ENCODE peak calls at places on chromosome 2, in eight cellular contexts. Y is astrocyte of the spinal cord; W is CD8-positive, alpha-beta T cell; D is GM12878; K is uterus; Q is psoas muscle; T is IMR-90; B is cardiac muscle cell. G is an unnamed sample.
A peak's percentile ranks its signal among the peaks of the same experiment; 100 is the strongest.

GRCh38 chr2:168037772-168038171 is 209.6 kb downstream of the STK39 start:
- DNase-seq in B (no peak), D (no peak), T (peak; percentile 54), K (no peak), Q (no peak), Y (peak; percentile 33), W (no peak), G (peak; percentile 26)

GRCh38 chr2:25529034-25529433 is 144.3 kb downstream of the DTNB start:
- DNase-seq in W (no peak), Y (no peak), T (no peak), B (no peak), D (no peak), K (no peak), Q (no peak), G (no peak)

GRCh38 chr2:36733215-36733614 is 36.7 kb downstream of the VIT start:
- DNase-seq in W (no peak), Y (no peak), D (no peak), B (no peak), K (no peak), Q (no peak), T (no peak), G (no peak)

GRCh38 chr2:10449838-10450691 is 1.9 kb upstream of the ODC1 start:
- DNase-seq in T (no peak), D (no peak), B (no peak), W (no peak), K (no peak), Y (no peak), Q (no peak), G (peak; percentile 51)

GRCh38 chr2:12701786-12702660 is 14.7 kb upstream of the TRIB2 start:
- DNase-seq in Q (no peak), B (no peak), Y (peak; percentile 82), K (no peak), W (no peak), T (peak; percentile 80), D (no peak), G (peak; percentile 76)

GRCh38 chr2:105812180-105813044 is 67.7 kb downstream of the NCK2 start:
- DNase-seq in Y (peak; percentile 88), D (no peak), B (peak; percentile 73), K (peak; percentile 44), T (peak; percentile 93), Q (peak; percentile 60), W (no peak), G (peak; percentile 71)

GRCh38 chr2:232787806-232788205 is 11.4 kb upstream of the KCNJ13 start:
- DNase-seq in D (no peak), W (no peak), T (no peak), Y (no peak), B (no peak), K (no peak), Q (no peak), G (no peak)

GRCh38 chr2:70104231-70105111 is 17.2 kb downstream of the PCBP1 start:
- DNase-seq in W (no peak), Y (peak; percentile 71), K (peak; percentile 68), Q (no peak), T (peak; percentile 79), B (peak; percentile 79), D (no peak), G (peak; percentile 70)

GRCh38 chr2:165313448-165313847 is 74.2 kb downstream of the SCN2A start:
- DNase-seq in W (no peak), T (no peak), Y (no peak), Q (no peak), K (no peak), B (no peak), D (no peak), G (no peak)

GRCh38 chr2:111091811-111092211 is 28.9 kb upstream of the BCL2L11 start:
- DNase-seq in B (no peak), Q (no peak), T (no peak), D (no peak), Y (no peak), K (no peak), W (no peak), G (no peak)

GRCh38 chr2:183185534-183185933 is 61.3 kb downstream of the NUP35 start:
- DNase-seq in W (no peak), T (peak; percentile 8), Q (no peak), Y (no peak), B (peak; percentile 36), K (no peak), D (no peak), G (no peak)

GRCh38 chr2:191894681-191895147 is 47.8 kb upstream of the CAVIN2 start:
- DNase-seq in D (no peak), K (no peak), Y (peak; percentile 78), Q (no peak), W (no peak), B (no peak), T (peak; percentile 86), G (peak; percentile 70)

GRCh38 chr2:163266772-163267171 is 428.2 kb upstream of the KCNH7 start:
- DNase-seq in W (no peak), T (peak; percentile 81), Y (peak; percentile 94), D (no peak), Q (no peak), K (no peak), B (no peak), G (peak; percentile 97)

GRCh38 chr2:185484601-185485000 is 254.0 kb upstream of the FSIP2 start:
- DNase-seq in B (no peak), W (no peak), Q (no peak), D (no peak), Y (no peak), T (no peak), K (no peak), G (no peak)

GRCh38 chr2:33378551-33379220 is 97.8 kb upstream of the RASGRP3 start:
- DNase-seq in D (no peak), T (peak; percentile 52), B (no peak), Y (peak; percentile 43), K (no peak), W (no peak), Q (no peak), G (peak; percentile 68)

GRCh38 chr2:173059292-173059691 is 16.4 kb upstream of the MAP3K20 start:
- DNase-seq in D (no peak), W (no peak), K (no peak), B (no peak), T (no peak), Q (no peak), Y (no peak), G (no peak)

GRCh38 chr2:82282111-82282882 is 1977.7 kb upstream of the LRRTM1 start:
- DNase-seq in Q (no peak), D (no peak), B (peak; percentile 2), T (no peak), K (no peak), Y (no peak), W (no peak), G (no peak)
- TF ChIP-seq CTCF in Q (no peak), D (no peak), B (no peak), T (no peak), K (no peak), Y (no peak), W (no peak), G (no peak)

GRCh38 chr2:227480528-227480927 is 8.6 kb downstream of the AGFG1 start:
- DNase-seq in Y (no peak), K (no peak), B (no peak), Q (no peak), T (no peak), W (no peak), D (no peak), G (no peak)
- H3K4me3 ChIP-seq in Y (no peak overlapping the region), K (no peak overlapping the region), B (no peak overlapping the region), Q (no peak overlapping the region), T (no peak overlapping the region), W (no peak overlapping the region), D (peak overlapping the region; percentile 12), G (no peak overlapping the region)

GRCh38 chr2:171811229-171811628 is 82.8 kb downstream of the SLC25A12 start:
- DNase-seq in Y (peak; percentile 42), Q (no peak), W (no peak), D (no peak), T (peak; percentile 57), K (no peak), B (peak; percentile 16), G (peak; percentile 60)

GRCh38 chr2:171813729-171814128 is 80.3 kb downstream of the SLC25A12 start:
- DNase-seq in W (no peak), K (no peak), Q (no peak), B (no peak), T (no peak), D (no peak), Y (no peak), G (no peak)

GRCh38 chr2:171813126-171813525 is 80.9 kb downstream of the SLC25A12 start:
- DNase-seq in K (no peak), T (no peak), W (no peak), Y (no peak), Q (no peak), D (no peak), B (no peak), G (no peak)

GRCh38 chr2:171807831-171808393 is 86.1 kb downstream of the SLC25A12 start:
- DNase-seq in W (no peak), Y (no peak), K (no peak), B (no peak), Q (no peak), D (no peak), T (no peak), G (peak; percentile 13)

GRCh38 chr2:171810409-171810993 is 83.5 kb downstream of the SLC25A12 start:
- DNase-seq in B (no peak), D (no peak), T (peak; percentile 79), Q (no peak), W (no peak), K (no peak), Y (peak; percentile 13), G (peak; percentile 46)
- TF ChIP-seq CTCF in B (no peak), D (no peak), T (no peak), Q (no peak), W (no peak), K (no peak), Y (no peak), G (no peak)

GRCh38 chr2:73110622-73111299 is 2.0 kb downstream of the RAB11FIP5 start:
- DNase-seq in Y (peak; percentile 33), T (peak; percentile 52), B (no peak), K (no peak), W (no peak), Q (no peak), D (no peak), G (peak; percentile 48)
- H3K4me3 ChIP-seq in Y (peak overlapping the region; percentile 63), T (peak overlapping the region; percentile 95), B (no peak overlapping the region), K (peak overlapping the region; percentile 58), W (no peak overlapping the region), Q (peak overlapping the region; percentile 97), D (no peak overlapping the region), G (peak overlapping the region; percentile 82)

DNA sequence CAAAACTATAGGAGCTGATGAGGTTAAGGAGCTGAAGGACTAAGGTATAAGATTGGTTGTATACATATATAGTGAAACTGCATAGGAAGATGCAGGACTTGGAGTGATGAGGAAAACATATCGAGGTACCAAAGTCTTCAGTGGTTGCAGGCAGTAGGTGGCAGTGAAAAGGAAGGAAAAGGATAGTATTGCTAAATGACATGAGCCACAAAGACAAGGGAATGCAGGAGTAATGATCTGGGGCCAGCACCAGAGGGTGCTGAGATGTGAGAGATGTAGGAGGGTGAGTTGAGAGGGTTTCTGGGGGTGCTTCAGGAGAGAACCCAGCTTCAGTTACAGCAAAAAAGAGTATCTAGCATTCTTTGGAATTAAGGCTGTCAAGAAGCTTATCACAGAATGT is 172.2 kb upstream of the MYO3B start:
- DNase-seq in Y (no peak), T (no peak), K (no peak), B (no peak), Q (no peak), D (no peak), W (no peak), G (no peak)
- TF ChIP-seq CTCF in Y (no peak), T (no peak), K (no peak), B (no peak), Q (no peak), D (no peak), W (no peak), G (no peak)

GRCh38 chr2:174246944-174247381 is 1.4 kb downstream of the OLA1 start:
- DNase-seq in Y (no peak), D (no peak), K (no peak), W (no peak), Q (no peak), T (no peak), B (no peak), G (no peak)
- H3K4me3 ChIP-seq in Y (peak overlapping the region; percentile 73), D (peak overlapping the region; percentile 51), K (no peak overlapping the region), W (no peak overlapping the region), Q (peak overlapping the region; percentile 66), T (no peak overlapping the region), B (peak overlapping the region; percentile 56), G (peak overlapping the region; percentile 85)